ENCODE peak calls at places on chromosome 17, in six cellular contexts. H is IMR-90, G is lower lobe of right lung, C is pancreas, J is heart right ventricle, T is mucosa of descending colon. P is an unnamed sample.

GRCh38 chr17:68541816-68542215 is 29.6 kb downstream of the PRKAR1A start:
- ATAC-seq in C (peak), H (no peak), G (no peak), T (no peak), J (no peak), P (no peak)

GRCh38 chr17:3925684-3926537 is 9.6 kb upstream of the P2RX1 start:
- ATAC-seq in J (no peak), C (no peak), T (no peak), H (no peak), G (no peak), P (no peak)

GRCh38 chr17:50372222-50372621 is 762 bp downstream of the MRPL27 start:
- ATAC-seq in G (no peak), C (no peak), J (no peak), T (no peak), H (peak), P (no peak)

GRCh38 chr17:16917995-16918394 is 53.9 kb downstream of the TNFRSF13B start:
- ATAC-seq in C (no peak), G (peak), T (no peak), J (no peak), H (no peak), P (no peak)

GRCh38 chr17:69608808-69609494 is 194.5 kb downstream of the MAP2K6 start:
- ATAC-seq in J (peak), H (peak), T (peak), G (peak), C (peak), P (peak)

GRCh38 chr17:80210348-80211108 is 9.6 kb downstream of the SGSH start:
- ATAC-seq in J (no peak), G (no peak), T (no peak), H (no peak), C (no peak), P (no peak)

GRCh38 chr17:49455226-49455968 is 39.7 kb upstream of the NGFR start:
- ATAC-seq in H (no peak), J (no peak), C (no peak), T (no peak), G (no peak), P (no peak)

GRCh38 chr17:57808882-57809281 is 41.0 kb downstream of the MRPS23 start:
- ATAC-seq in H (no peak), G (no peak), C (no peak), J (no peak), T (no peak), P (no peak)

GRCh38 chr17:2406903-2407790 is 6.3 kb upstream of the MNT start:
- ATAC-seq in G (peak), C (peak), T (peak), H (peak), J (peak), P (peak)

GRCh38 chr17:40884708-40885512 is at the start of gene KRT20:
- ATAC-seq in H (no peak), T (peak), J (no peak), C (no peak), G (no peak), P (no peak)

GRCh38 chr17:7781467-7781866 is 52.5 kb upstream of the KDM6B start:
- ATAC-seq in G (peak), C (peak), J (no peak), H (no peak), T (peak), P (no peak)

GRCh38 chr17:51722994-51723393 is 435.5 kb downstream of the CA10 start:
- ATAC-seq in C (no peak), H (no peak), J (no peak), G (no peak), T (no peak), P (no peak)

GRCh38 chr17:33233855-33234228 is 59.3 kb downstream of the ASIC2 start:
- ATAC-seq in T (peak), H (no peak), G (no peak), J (no peak), C (peak), P (peak)

GRCh38 chr17:78343433-78344201 is 16.3 kb downstream of the SOCS3 start:
- ATAC-seq in G (peak), C (no peak), J (no peak), T (peak), H (no peak), P (no peak)

GRCh38 chr17:38893612-38894011 is 23.8 kb downstream of the LASP1 start:
- ATAC-seq in H (peak), T (peak), J (no peak), G (peak), C (peak), P (peak)

GRCh38 chr17:15463363-15463762 is 4.1 kb downstream of the CDRT4 start:
- ATAC-seq in T (peak), G (peak), H (peak), C (peak), J (peak), P (peak)

GRCh38 chr17:15303293-15303692 is 38.1 kb downstream of the TEKT3 start:
- ATAC-seq in H (no peak), T (no peak), G (no peak), J (no peak), C (no peak), P (no peak)

GRCh38 chr17:81171941-81172340 is 5.9 kb upstream of the AATK start:
- ATAC-seq in J (peak), H (peak), C (peak), G (peak), T (no peak), P (no peak)

GRCh38 chr17:77734371-77735050 is 224.0 kb upstream of the TNRC6C start:
- ATAC-seq in C (peak), J (peak), G (peak), H (peak), T (peak), P (peak)

GRCh38 chr17:61737820-61738219 is 125.5 kb downstream of the BRIP1 start:
- ATAC-seq in G (no peak), T (no peak), H (no peak), C (no peak), J (no peak), P (no peak)

GRCh38 chr17:80855196-80855967 is 136.3 kb upstream of the CHMP6 start:
- ATAC-seq in T (no peak), C (no peak), G (no peak), H (no peak), J (no peak), P (no peak)

GRCh38 chr17:35486920-35487727 is 38.6 kb upstream of the SLFN13 start:
- ATAC-seq in G (peak), C (peak), H (peak), T (peak), J (peak), P (peak)

GRCh38 chr17:50452627-50453300 is 15.9 kb downstream of the CHAD start:
- ATAC-seq in T (peak), H (peak), C (no peak), G (peak), J (no peak), P (no peak)

GRCh38 chr17:19958023-19958422 is 19.6 kb downstream of the AKAP10 start:
- ATAC-seq in C (peak), J (no peak), G (peak), T (no peak), H (peak), P (no peak)

GRCh38 chr17:9924735-9925191 is 19.7 kb upstream of the RCVRN start:
- ATAC-seq in T (peak), H (peak), C (peak), G (peak), J (no peak), P (peak)

GRCh38 chr17:29045734-29046133 is 2.8 kb downstream of the PIPOX start:
- ATAC-seq in J (no peak), H (no peak), C (no peak), T (no peak), G (no peak), P (no peak)

GRCh38 chr17:6501359-6501758 is 55.0 kb downstream of the PITPNM3 start:
- ATAC-seq in C (no peak), T (no peak), H (no peak), J (no peak), G (no peak), P (no peak)

GRCh38 chr17:27553019-27553511 is 77.9 kb upstream of the LGALS9 start:
- ATAC-seq in H (no peak), C (peak), J (no peak), G (peak), T (peak), P (peak)

GRCh38 chr17:8210761-8211458 is 535 bp upstream of the AURKB start:
- ATAC-seq in H (peak), J (no peak), T (peak), G (peak), C (peak), P (no peak)

GRCh38 chr17:50679008-50679544 is 28.6 kb downstream of the ANKRD40 start:
- ATAC-seq in C (no peak), H (no peak), T (no peak), G (no peak), J (no peak), P (no peak)

GRCh38 chr17:1147664-1148063 is 32.1 kb downstream of the ABR start:
- ATAC-seq in C (peak), H (peak), G (peak), T (peak), J (peak), P (peak)